ENCODE peak calls at places on chromosomes 5 and 9, in four cellular contexts. One of them, this sample, is unnamed.

GRCh38 chr5:27388755-27389154 is 350.4 kb upstream of the CDH9 start:
- DNase-seq in K562: no peak
- DNase-seq in SK-N-SH: no peak
- DNase-seq in GM12878: no peak
- DNase-seq in this sample: no peak

GRCh38 chr5:170541146-170541769 is 37.4 kb downstream of the KCNIP1 start:
- DNase-seq in K562: no peak
- DNase-seq in SK-N-SH: no peak
- DNase-seq in GM12878: no peak
- DNase-seq in this sample: no peak

GRCh38 chr9:86624616-86625015 is 270.4 kb upstream of the TUT7 start:
- DNase-seq in K562: no peak
- DNase-seq in SK-N-SH: no peak
- DNase-seq in GM12878: no peak
- DNase-seq in this sample: no peak

GRCh38 chr5:171795381-171795780 is 9.8 kb downstream of the SMIM23 start:
- DNase-seq in K562: no peak
- DNase-seq in SK-N-SH: no peak
- DNase-seq in GM12878: no peak
- DNase-seq in this sample: no peak

GRCh38 chr5:167653645-167654106 is 637.8 kb upstream of the WWC1 start:
- DNase-seq in K562: no peak
- DNase-seq in SK-N-SH: no peak
- DNase-seq in GM12878: no peak
- DNase-seq in this sample: no peak

GRCh38 chr9:129392093-129392541 is 214.1 kb upstream of the IER5L start:
- DNase-seq in K562: no peak
- DNase-seq in SK-N-SH: peak
- DNase-seq in GM12878: no peak
- DNase-seq in this sample: no peak

GRCh38 chr5:53071738-53072137 is 37.8 kb downstream of the MOCS2 start:
- DNase-seq in K562: no peak
- DNase-seq in SK-N-SH: no peak
- DNase-seq in GM12878: no peak
- DNase-seq in this sample: no peak

GRCh38 chr5:159034083-159034824 is 65.5 kb downstream of the EBF1 start:
- DNase-seq in K562: no peak
- DNase-seq in SK-N-SH: no peak
- DNase-seq in GM12878: no peak
- DNase-seq in this sample: no peak

GRCh38 chr5:116942622-116943021 is 368.0 kb upstream of the SEMA6A start:
- DNase-seq in K562: no peak
- DNase-seq in SK-N-SH: no peak
- DNase-seq in GM12878: no peak
- DNase-seq in this sample: no peak

GRCh38 chr5:115611873-115612272 is 9.6 kb upstream of the TICAM2 start:
- DNase-seq in K562: no peak
- DNase-seq in SK-N-SH: no peak
- DNase-seq in GM12878: no peak
- DNase-seq in this sample: no peak

GRCh38 chr5:176845392-176845713 is 35.0 kb downstream of the UNC5A start:
- DNase-seq in K562: no peak
- DNase-seq in SK-N-SH: no peak
- DNase-seq in GM12878: no peak
- DNase-seq in this sample: no peak

GRCh38 chr5:43171926-43172325 is 20.1 kb upstream of the NIM1K start:
- DNase-seq in K562: no peak
- DNase-seq in SK-N-SH: no peak
- DNase-seq in GM12878: no peak
- DNase-seq in this sample: no peak

GRCh38 chr5:52864376-52864775 is 76.7 kb downstream of the ITGA1 start:
- DNase-seq in K562: no peak
- DNase-seq in SK-N-SH: no peak
- DNase-seq in GM12878: no peak
- DNase-seq in this sample: no peak

GRCh38 chr5:112833971-112834370 is 27.1 kb upstream of the SRP19 start:
- DNase-seq in K562: no peak
- DNase-seq in SK-N-SH: no peak
- DNase-seq in GM12878: no peak
- DNase-seq in this sample: no peak

GRCh38 chr9:132160802-132161742 is 786 bp upstream of the NTNG2 start:
- DNase-seq in K562: no peak
- DNase-seq in SK-N-SH: peak
- DNase-seq in GM12878: no peak
- DNase-seq in this sample: no peak

GRCh38 chr5:111070272-111071134 is 1.0 kb upstream of the TSLP start:
- DNase-seq in K562: no peak
- DNase-seq in SK-N-SH: no peak
- DNase-seq in GM12878: no peak
- DNase-seq in this sample: peak
- TF ChIP-seq USF1 in K562: no peak
- TF ChIP-seq USF1 in SK-N-SH: no peak
- TF ChIP-seq USF1 in GM12878: no peak
- TF ChIP-seq USF1 in this sample: no peak

DNA sequence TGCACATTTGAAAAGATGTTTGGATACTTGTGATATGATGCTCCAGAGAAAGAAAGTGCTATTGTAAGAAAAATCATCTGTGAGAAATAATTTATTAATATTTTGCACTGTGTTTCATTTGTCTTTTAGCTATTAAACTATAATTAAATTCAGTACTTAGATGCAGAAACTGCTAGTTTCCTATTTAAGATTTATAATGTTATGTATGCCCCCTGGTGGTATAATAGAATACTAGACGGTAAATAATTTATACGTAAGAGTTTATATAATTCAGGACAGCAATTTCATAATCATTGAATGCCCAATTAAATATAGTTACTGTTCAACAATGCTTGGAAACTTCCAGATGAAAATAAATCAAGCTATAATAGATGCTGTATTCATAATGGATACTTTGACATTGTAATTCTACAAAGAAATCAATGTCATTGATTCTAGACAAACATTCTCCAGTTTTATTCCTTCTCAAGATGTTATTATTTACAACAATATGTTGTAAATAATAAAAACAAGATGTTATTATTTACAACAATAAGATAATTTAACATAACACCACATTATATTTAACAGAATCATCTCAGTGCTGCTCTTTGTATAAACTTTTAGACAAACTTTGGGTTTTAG is 101.0 kb downstream of the TMEM232 start:
- DNase-seq in K562: no peak
- DNase-seq in SK-N-SH: peak
- DNase-seq in GM12878: no peak
- DNase-seq in this sample: no peak
- TF ChIP-seq USF1 in K562: no peak
- TF ChIP-seq USF1 in SK-N-SH: no peak
- TF ChIP-seq USF1 in GM12878: no peak
- TF ChIP-seq USF1 in this sample: no peak

DNA sequence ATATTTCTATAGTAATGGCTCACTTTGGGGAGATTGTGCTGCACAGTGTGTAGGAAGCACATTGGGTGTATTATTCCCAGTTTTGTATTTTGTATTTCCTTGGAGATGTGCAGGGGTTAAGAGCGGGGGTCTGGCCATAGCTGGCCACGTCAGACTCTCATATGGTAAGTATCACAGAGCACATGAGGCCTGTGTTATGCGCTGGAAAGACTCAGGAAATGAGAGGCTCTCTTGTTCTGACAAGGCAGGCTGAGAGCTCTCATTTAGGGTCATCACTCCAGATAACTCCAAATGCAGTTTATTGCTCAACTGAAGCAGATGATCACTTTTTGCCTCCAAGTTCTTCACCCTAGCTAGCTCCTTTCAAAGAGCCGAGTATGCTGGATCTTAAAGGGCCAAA is 205.7 kb downstream of the NTRK2 start:
- DNase-seq in K562: no peak
- DNase-seq in SK-N-SH: no peak
- DNase-seq in GM12878: no peak
- DNase-seq in this sample: no peak
- TF ChIP-seq USF1 in K562: no peak
- TF ChIP-seq USF1 in SK-N-SH: no peak
- TF ChIP-seq USF1 in GM12878: no peak
- TF ChIP-seq USF1 in this sample: no peak

GRCh38 chr9:137452761-137453642 is 6.1 kb downstream of the NSMF start:
- DNase-seq in K562: no peak
- DNase-seq in SK-N-SH: no peak
- DNase-seq in GM12878: no peak
- DNase-seq in this sample: no peak

GRCh38 chr9:137449931-137450537 is 8.9 kb upstream of the ENTPD8 start:
- DNase-seq in K562: no peak
- DNase-seq in SK-N-SH: no peak
- DNase-seq in GM12878: no peak
- DNase-seq in this sample: no peak

GRCh38 chr9:137453643-137454081 is 5.5 kb downstream of the NSMF start:
- DNase-seq in K562: peak
- DNase-seq in SK-N-SH: peak
- DNase-seq in GM12878: no peak
- DNase-seq in this sample: peak

GRCh38 chr9:137454145-137454505 is 5.0 kb downstream of the NSMF start:
- DNase-seq in K562: peak
- DNase-seq in SK-N-SH: peak
- DNase-seq in GM12878: no peak
- DNase-seq in this sample: peak

GRCh38 chr9:137451976-137452760 is 7.0 kb downstream of the NSMF start:
- DNase-seq in K562: no peak
- DNase-seq in SK-N-SH: no peak
- DNase-seq in GM12878: no peak
- DNase-seq in this sample: peak
- TF ChIP-seq USF1 in K562: no peak
- TF ChIP-seq USF1 in SK-N-SH: no peak
- TF ChIP-seq USF1 in GM12878: no peak
- TF ChIP-seq USF1 in this sample: no peak

DNA sequence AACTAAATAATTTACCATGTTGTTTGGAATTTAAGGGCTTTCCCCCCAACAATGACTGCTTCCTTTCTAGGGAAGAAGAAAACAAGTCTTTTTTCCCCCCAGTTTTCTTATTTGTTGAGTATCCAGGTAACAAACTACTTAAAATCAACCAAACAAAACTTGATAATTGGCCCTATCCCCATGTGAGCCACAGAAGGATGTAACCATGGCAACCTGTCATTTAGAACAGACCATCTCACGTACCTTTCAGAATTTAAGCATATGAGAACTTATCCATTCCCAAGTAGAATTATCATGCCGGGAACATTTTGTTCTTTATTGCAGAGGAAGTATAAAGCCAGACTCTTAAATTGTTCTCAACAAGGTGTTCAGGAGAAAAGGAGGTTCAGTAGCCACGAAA is 392.3 kb downstream of the CETN3 start:
- DNase-seq in K562: no peak
- DNase-seq in SK-N-SH: no peak
- DNase-seq in GM12878: no peak
- DNase-seq in this sample: no peak
- TF ChIP-seq USF1 in K562: no peak
- TF ChIP-seq USF1 in SK-N-SH: no peak
- TF ChIP-seq USF1 in GM12878: no peak
- TF ChIP-seq USF1 in this sample: no peak

This sample was measured in WTC11.